ENCODE peak calls at places on chromosome 19, in eight cellular contexts. Y is Kasumi-1, M is HAP-1, U is H9, R is RPMI7951, W is body of pancreas, K is fibroblast of lung, I is fibroblast of the aortic adventitia. S is an unnamed sample.

GRCh38 chr19:6739390-6739883 is at the start of gene TRIP10:
- DNase-seq in Y (peak), I (peak), W (peak), K (peak), R (peak), U (peak), M (peak), S (peak)

GRCh38 chr19:10756371-10756770 is 38.5 kb downstream of the DNM2 start:
- DNase-seq in U (no peak), I (no peak), Y (no peak), K (no peak), M (no peak), R (no peak), W (no peak), S (no peak)

GRCh38 chr19:39362682-39363657 is 20.7 kb downstream of the SAMD4B start:
- DNase-seq in W (no peak), I (peak), M (no peak), U (no peak), K (peak), R (peak), Y (no peak), S (peak)

GRCh38 chr19:7680606-7681335 is at the start of gene TRAPPC5:
- DNase-seq in K (peak), M (peak), W (peak), U (peak), Y (peak), I (peak), R (peak), S (peak)

GRCh38 chr19:10544753-10545251 is 1.1 kb downstream of the ATG4D start:
- DNase-seq in U (no peak), Y (no peak), W (peak), M (peak), R (no peak), K (no peak), I (no peak), S (peak)

GRCh38 chr19:45955905-45956608 is 17.6 kb downstream of the NOVA2 start:
- DNase-seq in R (peak), Y (no peak), W (peak), K (peak), I (peak), U (no peak), M (no peak), S (no peak)

GRCh38 chr19:40234429-40235237 is 8.1 kb upstream of the CCNP start:
- DNase-seq in R (no peak), M (no peak), I (no peak), K (no peak), Y (no peak), U (no peak), W (no peak), S (peak)

GRCh38 chr19:3192228-3192635 is 6.5 kb downstream of the NCLN start:
- DNase-seq in U (no peak), W (no peak), K (no peak), M (no peak), R (no peak), Y (no peak), I (no peak), S (no peak)

GRCh38 chr19:2242811-2243210 is 6.2 kb downstream of the SF3A2 start:
- DNase-seq in I (no peak), K (no peak), M (no peak), Y (no peak), R (no peak), W (no peak), U (no peak), S (no peak)

GRCh38 chr19:16902545-16902944 is 13.7 kb downstream of the F2RL3 start:
- DNase-seq in W (no peak), U (no peak), K (no peak), M (no peak), Y (no peak), I (no peak), R (no peak), S (peak)

GRCh38 chr19:2288010-2288742 is 6.2 kb upstream of the PEAK3 start:
- DNase-seq in K (no peak), Y (no peak), U (no peak), W (no peak), R (no peak), M (no peak), I (no peak), S (peak)

GRCh38 chr19:6536138-6536671 is 5.4 kb downstream of the TNFSF9 start:
- DNase-seq in Y (peak), U (peak), K (peak), I (peak), W (peak), R (peak), M (peak), S (peak)

GRCh38 chr19:40224342-40225148 is 1.9 kb downstream of the CCNP start:
- DNase-seq in M (no peak), W (no peak), U (no peak), K (no peak), Y (no peak), I (no peak), R (no peak), S (no peak)

GRCh38 chr19:31254611-31255010 is 94.6 kb downstream of the TSHZ3 start:
- DNase-seq in Y (no peak), I (no peak), K (no peak), U (no peak), R (peak), M (no peak), W (no peak), S (no peak)

GRCh38 chr19:39126593-39127187 is 1.1 kb downstream of the PAK4 start:
- DNase-seq in K (peak), W (peak), I (peak), R (peak), U (no peak), M (peak), Y (no peak), S (peak)

GRCh38 chr19:52542984-52543664 is 15.7 kb downstream of the ZNF808 start:
- DNase-seq in U (no peak), W (no peak), Y (peak), R (peak), K (peak), I (no peak), M (no peak), S (no peak)

GRCh38 chr19:2883686-2884439 is 16.7 kb downstream of the ZNF556 start:
- DNase-seq in Y (no peak), U (no peak), I (peak), W (no peak), M (no peak), R (peak), K (no peak), S (peak)

S was measured in osteoblast.